ENCODE peak calls at places on chromosomes 2 and 18, in six cellular contexts. H is stomach, K is uterus, X is bronchial epithelial cell, Z is left lung, R is hepatocyte. O is an unnamed sample.

GRCh38 chr2:33406622-33407021 is 69.8 kb upstream of the RASGRP3 start:
- DNase-seq in K (no peak), H (no peak), Z (no peak), X (no peak), R (no peak), O (no peak)

GRCh38 chr18:36993068-36993467 is 164.1 kb downstream of the KIAA1328 start:
- DNase-seq in R (no peak), H (no peak), K (no peak), Z (no peak), X (peak; percentile 78), O (no peak)

GRCh38 chr2:38509322-38509946 is 93.3 kb downstream of the HNRNPLL start:
- DNase-seq in K (peak; percentile 68), X (peak; percentile 45), Z (no peak), R (no peak), H (no peak), O (no peak)

GRCh38 chr18:23397907-23398306 is 55.2 kb upstream of the RIOK3 start:
- DNase-seq in X (no peak), Z (no peak), H (no peak), R (no peak), K (no peak), O (no peak)

GRCh38 chr18:43606800-43607199 is 329.5 kb upstream of the SYT4 start:
- DNase-seq in K (no peak), R (no peak), H (no peak), X (no peak), Z (no peak), O (no peak)

GRCh38 chr2:128663371-128664050 is 344.8 kb upstream of the HS6ST1 start:
- DNase-seq in R (no peak), Z (no peak), H (no peak), K (no peak), X (no peak), O (no peak)

GRCh38 chr2:43223412-43224040 is 2.9 kb downstream of the ZFP36L2 start:
- DNase-seq in K (no peak), R (peak; percentile 44), Z (no peak), H (no peak), X (peak; percentile 12), O (no peak)

GRCh38 chr18:28063181-28063790 is 113.6 kb downstream of the CDH2 start:
- DNase-seq in K (no peak), X (peak; percentile 31), R (no peak), Z (no peak), H (no peak), O (no peak)

GRCh38 chr2:41722668-41723369 is 325.0 kb upstream of the PKDCC start:
- DNase-seq in R (no peak), X (peak; percentile 89), K (no peak), Z (no peak), H (no peak), O (no peak)

GRCh38 chr2:44582363-44583008 is 220.7 kb downstream of the CAMKMT start:
- DNase-seq in R (no peak), X (peak; percentile 80), H (no peak), K (no peak), Z (no peak), O (no peak)

GRCh38 chr18:13379062-13379800 is 160.7 kb downstream of the LDLRAD4 start:
- DNase-seq in X (no peak), K (no peak), R (no peak), H (no peak), Z (no peak), O (no peak)

GRCh38 chr2:134431837-134432437 is 178.1 kb downstream of the MGAT5 start:
- DNase-seq in X (peak; percentile 81), H (no peak), K (no peak), Z (no peak), R (no peak), O (no peak)

GRCh38 chr2:205280630-205281225 is 401.6 kb upstream of the NRP2 start:
- DNase-seq in K (no peak), R (no peak), X (no peak), H (no peak), Z (no peak), O (no peak)

GRCh38 chr2:10184421-10184820 is 61.9 kb downstream of the RRM2 start:
- DNase-seq in X (no peak), K (no peak), R (no peak), Z (no peak), H (no peak), O (no peak)

GRCh38 chr2:172181840-172182239 is 79.1 kb upstream of the DLX2 start:
- DNase-seq in X (no peak), Z (no peak), K (no peak), R (peak; percentile 50), H (no peak), O (no peak)

GRCh38 chr2:27884546-27884945 is 5.6 kb downstream of the RBKS start:
- DNase-seq in R (no peak), X (no peak), H (no peak), K (no peak), Z (no peak), O (no peak)

GRCh38 chr2:189685540-189686229 is 11.2 kb downstream of the ANKAR start:
- DNase-seq in Z (no peak), H (peak; percentile 54), X (peak; percentile 30), R (no peak), K (no peak), O (no peak)

GRCh38 chr2:5433855-5434254 is 258.3 kb upstream of the SOX11 start:
- DNase-seq in R (no peak), K (no peak), X (no peak), Z (no peak), H (no peak), O (no peak)

GRCh38 chr2:108594982-108595464 is 60.8 kb downstream of the LIMS1 start:
- DNase-seq in X (peak; percentile 95), R (no peak), Z (no peak), H (no peak), K (no peak), O (no peak)

GRCh38 chr2:25253153-25253617 is 84.8 kb upstream of the POMC start:
- DNase-seq in Z (no peak), K (no peak), H (no peak), R (no peak), X (no peak), O (no peak)

GRCh38 chr2:220356076-220356475 is 728.6 kb downstream of the SLC4A3 start:
- DNase-seq in X (peak; percentile 73), H (no peak), K (no peak), R (no peak), Z (no peak), O (no peak)

GRCh38 chr2:55161295-55162210 is 70.5 kb downstream of the CLHC1 start:
- DNase-seq in Z (peak; percentile 62), R (no peak), X (peak; percentile 32), K (peak; percentile 46), H (no peak), O (no peak)

GRCh38 chr2:39631715-39632114 is 34.0 kb upstream of the TMEM178A start:
- DNase-seq in K (no peak), R (peak; percentile 51), H (no peak), Z (no peak), X (peak; percentile 90), O (no peak)

GRCh38 chr18:73756256-73757091 is 391.2 kb downstream of the FBXO15 start:
- DNase-seq in R (no peak), H (no peak), Z (no peak), X (peak; percentile 78), K (no peak), O (no peak)

GRCh38 chr2:132757002-132757598 is 87.1 kb upstream of the LYPD1 start:
- DNase-seq in X (peak; percentile 9), R (no peak), Z (no peak), H (no peak), K (no peak), O (no peak)

GRCh38 chr2:176162911-176163654 is 6.0 kb downstream of the HOXD3 start:
- DNase-seq in H (no peak), K (no peak), Z (no peak), R (no peak), X (no peak), O (no peak)
- H3K27me3 ChIP-seq in H (peaks cover 33% of the 10 kb centered on the region), K (no peaks in the 10 kb centered on the region), Z (peaks cover 100% of the 10 kb centered on the region), R (peaks cover 100% of the 10 kb centered on the region), X (peaks cover 78% of the 10 kb centered on the region), O (no peaks in the 10 kb centered on the region)

DNA sequence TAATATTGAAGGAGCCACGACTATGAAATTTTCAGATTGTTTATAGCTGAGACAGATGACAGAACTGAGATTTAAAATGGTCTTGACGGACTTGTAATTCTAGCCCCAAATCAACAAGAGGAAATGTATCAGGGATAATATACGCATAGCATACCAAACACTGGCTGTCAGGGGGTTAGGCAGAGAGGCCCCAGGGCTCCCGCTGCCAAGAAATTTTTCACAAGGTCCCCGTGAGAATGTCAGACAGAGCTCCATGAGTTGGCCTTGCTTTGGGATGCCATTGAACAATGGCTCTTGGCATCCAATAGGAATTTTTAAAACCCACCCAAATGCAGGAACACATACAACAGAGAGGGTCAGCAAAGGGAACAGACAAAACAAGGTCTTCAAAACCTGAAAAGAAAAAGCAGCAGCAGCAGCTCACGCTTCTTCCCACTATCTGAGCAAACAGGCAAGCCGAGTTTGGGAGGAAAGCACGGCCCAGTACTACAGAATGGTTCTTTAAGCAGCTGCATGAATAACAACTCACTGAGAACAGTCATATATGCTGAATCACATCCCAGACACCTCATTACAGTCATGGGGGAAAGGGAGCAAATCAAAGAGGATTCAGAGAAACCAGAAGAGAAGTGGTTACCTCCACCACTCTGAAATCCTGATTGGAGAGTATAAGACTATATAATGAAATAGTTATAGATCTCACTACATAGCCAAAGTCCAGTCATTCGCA is 445.6 kb downstream of the RND3 start:
- DNase-seq in Z (no peak), R (no peak), K (no peak), X (peak; percentile 76), H (no peak), O (no peak)
- TF ChIP-seq CTCF in Z (no peak), R (no peak), K (no peak), X (no peak), H (no peak), O (no peak)

GRCh38 chr2:226115102-226115831 is 684.4 kb downstream of the IRS1 start:
- DNase-seq in Z (no peak), K (no peak), X (peak; percentile 99), R (peak; percentile 59), H (no peak), O (no peak)

GRCh38 chr2:226117506-226118065 is 682.0 kb downstream of the IRS1 start:
- DNase-seq in K (no peak), H (no peak), X (no peak), Z (no peak), R (no peak), O (no peak)

GRCh38 chr2:226115832-226116200 is 683.8 kb downstream of the IRS1 start:
- DNase-seq in R (no peak), Z (no peak), H (no peak), K (no peak), X (no peak), O (no peak)

GRCh38 chr2:226114436-226114835 is 685.2 kb downstream of the IRS1 start:
- DNase-seq in Z (no peak), R (peak; percentile 11), K (no peak), X (no peak), H (no peak), O (no peak)

GRCh38 chr2:226116346-226116745 is 683.3 kb downstream of the IRS1 start:
- DNase-seq in H (no peak), X (no peak), K (no peak), R (no peak), Z (no peak), O (no peak)
- H3K4me3 ChIP-seq in H (no peak overlapping the region), X (no peak overlapping the region), K (no peak overlapping the region), R (no peak overlapping the region), Z (no peak overlapping the region), O (no peak overlapping the region)

DNA sequence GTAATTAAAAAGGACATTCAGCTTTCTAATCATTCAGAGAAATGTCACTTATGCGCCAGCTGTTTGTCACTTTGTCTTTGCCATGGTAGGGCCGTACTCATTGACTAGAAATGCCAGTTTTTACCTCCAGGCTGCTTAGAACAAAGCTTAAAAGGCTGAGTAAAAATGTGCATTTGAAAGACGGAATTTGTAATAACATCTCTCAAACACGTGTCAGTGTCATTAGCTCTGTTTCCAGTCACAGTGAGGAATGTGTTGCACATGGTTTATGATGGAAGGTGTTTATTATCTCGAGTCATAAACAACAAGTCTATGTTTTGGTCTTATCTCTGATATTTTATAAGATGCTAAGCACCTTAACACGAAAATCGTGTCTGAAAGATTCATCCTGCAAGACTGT is 118.2 kb downstream of the SNTG2 start:
- DNase-seq in Z (no peak), R (no peak), X (no peak), K (no peak), H (no peak), O (no peak)
- H3K27me3 ChIP-seq in Z (no peaks in the 10 kb centered on the region), R (no peaks in the 10 kb centered on the region), X (no peaks in the 10 kb centered on the region), K (no peaks in the 10 kb centered on the region), H (peaks cover 5% of the 10 kb centered on the region), O (no peaks in the 10 kb centered on the region)